ENCODE peak calls at places on chromosomes 3 and 15, in ten cellular contexts. R is cardiac fibroblast, K is spleen, B is ovary, L is neural progenitor cell, N is body of pancreas, W is type B pancreatic cell, M is GM06990, F is testis, T is IMR-90. A is an unnamed sample.

GRCh38 chr3:12996181-12996506 is 77.1 kb downstream of the IQSEC1 start:
- DNase-seq in T (peak), R (no peak), M (no peak), F (no peak), K (no peak), N (no peak), W (no peak), L (no peak), B (no peak), A (no peak)

GRCh38 chr3:2154596-2154995 is 55.9 kb downstream of the CNTN4 start:
- DNase-seq in N (no peak), F (no peak), L (no peak), M (no peak), R (no peak), W (no peak), B (no peak), T (no peak), K (no peak), A (no peak)

GRCh38 chr15:75599396-75599795 is 20.3 kb upstream of the PTPN9 start:
- DNase-seq in B (no peak), F (no peak), T (no peak), W (no peak), M (no peak), R (no peak), N (no peak), L (no peak), K (no peak), A (no peak)

GRCh38 chr3:118262800-118263402 is 771.7 kb downstream of the IGSF11 start:
- DNase-seq in M (no peak), F (no peak), N (no peak), K (no peak), L (no peak), W (no peak), B (no peak), R (no peak), T (no peak), A (no peak)

GRCh38 chr3:68306571-68306970 is 625.8 kb downstream of the TAFA4 start:
- DNase-seq in B (no peak), R (no peak), M (no peak), N (peak), L (peak), K (no peak), T (no peak), F (peak), W (no peak), A (no peak)

GRCh38 chr3:178823556-178824229 is 247.9 kb downstream of the ZMAT3 start:
- DNase-seq in B (peak), L (no peak), K (no peak), R (peak), M (no peak), F (peak), N (no peak), W (no peak), T (no peak), A (no peak)

GRCh38 chr15:27744651-27745050 is 354.5 kb downstream of the OCA2 start:
- DNase-seq in L (no peak), N (no peak), F (no peak), K (no peak), T (peak), R (no peak), M (no peak), W (no peak), B (no peak), A (no peak)

GRCh38 chr15:47184405-47185221 is 532.7 kb upstream of the SEMA6D start:
- DNase-seq in N (peak), M (no peak), R (peak), L (peak), W (no peak), B (peak), T (peak), F (peak), K (peak), A (no peak)

GRCh38 chr15:101009176-101009575 is 90.0 kb downstream of the LRRK1 start:
- DNase-seq in N (no peak), R (no peak), W (peak), K (no peak), F (peak), T (no peak), L (no peak), M (no peak), B (no peak), A (no peak)

GRCh38 chr3:159418571-159419526 is 569.8 kb upstream of the IL12A start:
- DNase-seq in M (no peak), R (peak), K (no peak), T (peak), N (no peak), W (no peak), L (no peak), F (no peak), B (no peak), A (no peak)

GRCh38 chr3:125165189-125165947 is 47.2 kb downstream of the SLC12A8 start:
- DNase-seq in T (peak), L (peak), M (no peak), K (no peak), F (peak), B (no peak), R (peak), W (no peak), N (peak), A (peak)

GRCh38 chr15:64634020-64634419 is 141.4 kb downstream of the RBPMS2 start:
- DNase-seq in F (no peak), R (no peak), N (no peak), B (no peak), K (no peak), W (no peak), T (no peak), L (peak), M (peak), A (no peak)

GRCh38 chr15:20351448-20351961 is 190.1 kb downstream of the GOLGA6L6 start:
- DNase-seq in N (peak), T (no peak), L (no peak), B (no peak), R (no peak), W (peak), M (no peak), K (peak), F (no peak), A (no peak)

GRCh38 chr15:20348291-20348899 is 193.2 kb downstream of the GOLGA6L6 start:
- DNase-seq in R (no peak), T (no peak), F (no peak), B (no peak), L (no peak), M (no peak), K (no peak), N (no peak), W (no peak), A (no peak)

GRCh38 chr15:20348900-20349773 is 192.5 kb downstream of the GOLGA6L6 start:
- DNase-seq in B (no peak), K (peak), R (no peak), T (no peak), L (no peak), N (peak), M (no peak), F (no peak), W (peak), A (no peak)

GRCh38 chr15:20352241-20353200 is 189.1 kb downstream of the GOLGA6L6 start:
- DNase-seq in L (no peak), K (peak), R (no peak), N (peak), M (no peak), F (no peak), B (no peak), W (peak), T (no peak), A (no peak)

DNA sequence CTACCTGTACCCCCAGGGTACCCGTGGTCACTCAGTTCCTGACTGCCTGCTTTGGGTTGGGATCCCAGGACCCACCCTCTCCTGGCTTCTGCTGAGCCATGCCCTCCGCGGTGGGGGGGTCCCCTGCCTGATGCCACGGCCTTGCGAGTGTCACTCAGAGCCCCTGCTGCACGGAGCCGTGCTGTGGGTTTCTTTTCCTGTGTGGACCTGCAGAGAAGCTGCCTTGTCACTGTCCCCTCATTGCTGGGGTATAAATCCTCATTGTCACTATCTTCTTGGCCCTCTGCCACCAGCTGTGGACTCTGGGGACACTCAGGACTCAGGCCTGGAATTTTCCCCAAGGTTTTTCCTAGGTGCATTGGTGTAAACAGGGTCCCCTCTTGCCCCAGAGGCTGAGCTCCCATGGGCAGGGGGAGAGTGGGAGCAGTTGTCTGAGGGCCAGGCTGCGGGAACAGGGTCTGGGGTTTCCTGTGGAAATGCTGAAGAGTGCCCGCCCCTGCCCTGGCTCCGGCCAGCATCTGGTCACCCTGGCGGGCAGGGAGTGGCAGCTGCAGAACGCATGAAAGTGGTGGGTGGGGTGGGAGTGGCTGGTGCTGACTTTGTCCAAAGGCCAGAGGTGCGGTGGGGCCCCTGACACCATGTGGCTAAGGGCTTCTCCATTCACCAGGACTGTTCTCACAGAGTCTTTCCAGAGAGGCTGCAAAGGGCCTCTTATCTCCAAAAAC is 191.7 kb downstream of the GOLGA6L6 start:
- DNase-seq in M (no peak), N (peak), K (peak), R (no peak), T (no peak), L (no peak), F (no peak), B (no peak), W (no peak), A (no peak)
- TF ChIP-seq CTCF in M (no peak), N (no peak), K (no peak), R (no peak), T (no peak), L (no peak), F (no peak), B (no peak), W (no peak), A (no peak)

DNA sequence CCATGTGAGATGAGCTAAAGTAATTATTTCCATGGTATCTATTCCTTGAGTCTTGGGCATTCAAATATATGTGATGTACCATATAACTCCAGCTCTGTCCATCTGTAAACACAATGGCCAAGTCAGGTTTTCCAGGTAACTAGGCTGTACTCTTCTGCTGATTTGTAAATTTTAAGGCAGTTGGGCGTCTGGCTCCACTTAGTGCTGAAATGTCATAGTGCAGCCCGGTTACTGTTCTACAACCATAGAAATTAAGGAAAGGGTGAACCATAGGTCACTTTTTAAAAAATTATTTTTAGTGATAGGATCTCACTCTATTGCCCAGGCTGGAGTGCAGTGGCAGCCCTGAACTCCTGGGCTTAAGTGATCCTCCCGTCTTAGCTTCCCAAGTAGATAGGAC is 44.7 kb upstream of the GOLM2 start:
- DNase-seq in N (no peak), M (no peak), F (no peak), B (no peak), K (no peak), W (no peak), L (no peak), T (no peak), R (no peak), A (no peak)
- TF ChIP-seq CTCF in N (no peak), M (peak), F (no peak), B (no peak), K (no peak), W (peak), L (peak), T (peak), R (no peak), A (no peak)

GRCh38 chr3:114496874-114497273 is 203.0 kb downstream of the TIGIT start:
- DNase-seq in B (no peak), K (no peak), M (no peak), T (peak), F (peak), N (no peak), W (no peak), R (peak), L (no peak), A (peak)
- TF ChIP-seq CTCF in B (no peak), K (no peak), M (no peak), T (no peak), F (no peak), N (no peak), W (no peak), R (no peak), L (no peak), A (no peak)

GRCh38 chr15:96356494-96357455 is 26.3 kb downstream of the NR2F2 start:
- DNase-seq in L (peak), T (peak), N (peak), M (peak), R (peak), W (peak), B (peak), K (peak), F (peak), A (peak)

GRCh38 chr15:96353931-96354730 is 23.6 kb downstream of the NR2F2 start:
- DNase-seq in N (peak), R (peak), K (peak), F (peak), L (peak), T (peak), W (peak), B (peak), M (no peak), A (no peak)

GRCh38 chr15:96355561-96356129 is 25.1 kb downstream of the NR2F2 start:
- DNase-seq in L (peak), T (no peak), F (no peak), N (no peak), B (no peak), K (no peak), R (no peak), W (no peak), M (no peak), A (no peak)

GRCh38 chr15:96353378-96353930 is 23.0 kb downstream of the NR2F2 start:
- DNase-seq in L (peak), N (no peak), T (no peak), F (no peak), W (no peak), M (no peak), B (no peak), R (no peak), K (no peak), A (no peak)

GRCh38 chr15:96354731-96355560 is 24.4 kb downstream of the NR2F2 start:
- DNase-seq in L (peak), M (no peak), B (no peak), R (peak), N (no peak), K (no peak), T (peak), F (peak), W (no peak), A (peak)
- TF ChIP-seq CTCF in L (peak), M (no peak), B (peak), R (peak), N (no peak), K (no peak), T (peak), F (peak), W (peak), A (peak)

GRCh38 chr15:84785053-84785452 is 32.1 kb upstream of the ALPK3 start:
- DNase-seq in R (no peak), M (no peak), B (no peak), N (no peak), L (no peak), F (no peak), K (no peak), W (no peak), T (no peak), A (no peak)
- TF ChIP-seq CTCF in R (no peak), M (no peak), B (no peak), N (no peak), L (no peak), F (no peak), K (no peak), W (no peak), T (no peak), A (no peak)

GRCh38 chr3:173411288-173412064 is 13.9 kb downstream of the NLGN1 start:
- DNase-seq in M (no peak), R (peak), T (peak), K (no peak), F (peak), B (no peak), W (no peak), L (no peak), N (no peak), A (no peak)
- TF ChIP-seq CTCF in M (peak), R (peak), T (peak), K (no peak), F (peak), B (peak), W (peak), L (peak), N (no peak), A (peak)

GRCh38 chr15:80660114-80660513 is 35.0 kb upstream of the ABHD17C start:
- DNase-seq in B (no peak), R (peak), L (peak), K (no peak), F (peak), T (peak), N (peak), M (no peak), W (no peak), A (peak)
- TF ChIP-seq CTCF in B (no peak), R (peak), L (peak), K (peak), F (no peak), T (peak), N (no peak), M (no peak), W (peak), A (peak)

A was measured in adrenal gland.